ENCODE peak calls at places on chromosomes 1 and 21, in ten cellular contexts. One of them, this sample, is unnamed.

GRCh38 chr21:45560106-45561021 is 18.1 kb upstream of the SLC19A1 start:
- DNase-seq in NCI-H460: no peak
- DNase-seq in body of pancreas: no peak
- DNase-seq in astrocyte of the cerebellum: no peak
- DNase-seq in fibroblast of lung: no peak
- DNase-seq in epithelial cell of proximal tubule: no peak
- DNase-seq in iris pigment epithelial cell: no peak
- DNase-seq in A549: no peak
- DNase-seq in HCEC 1CT: no peak
- DNase-seq in stimulated activated CD4-positive, alpha-beta T cell treated with anti-CD3 and anti-CD28 coated beads, Interleukin-1b, Interleukin-23, amount 100 ng/mL, for 24 hours: no peak
- DNase-seq in this sample: no peak

GRCh38 chr1:53073899-53074311 is 11.9 kb downstream of the PODN start:
- DNase-seq in NCI-H460: no peak
- DNase-seq in body of pancreas: peak; percentile 16
- DNase-seq in astrocyte of the cerebellum: no peak
- DNase-seq in fibroblast of lung: peak; percentile 41
- DNase-seq in epithelial cell of proximal tubule: no peak
- DNase-seq in iris pigment epithelial cell: no peak
- DNase-seq in A549: no peak
- DNase-seq in HCEC 1CT: no peak
- DNase-seq in stimulated activated CD4-positive, alpha-beta T cell treated with anti-CD3 and anti-CD28 coated beads, Interleukin-1b, Interleukin-23, amount 100 ng/mL, for 24 hours: no peak
- DNase-seq in this sample: no peak

GRCh38 chr1:236021424-236022135 is 43.3 kb downstream of the NID1 start:
- DNase-seq in NCI-H460: no peak
- DNase-seq in body of pancreas: no peak
- DNase-seq in astrocyte of the cerebellum: peak; percentile 78
- DNase-seq in fibroblast of lung: peak; percentile 74
- DNase-seq in epithelial cell of proximal tubule: no peak
- DNase-seq in iris pigment epithelial cell: peak; percentile 43
- DNase-seq in A549: no peak
- DNase-seq in HCEC 1CT: no peak
- DNase-seq in stimulated activated CD4-positive, alpha-beta T cell treated with anti-CD3 and anti-CD28 coated beads, Interleukin-1b, Interleukin-23, amount 100 ng/mL, for 24 hours: no peak
- DNase-seq in this sample: no peak

GRCh38 chr1:45016767-45017166 is 4.7 kb downstream of the UROD start:
- DNase-seq in NCI-H460: no peak
- DNase-seq in body of pancreas: no peak
- DNase-seq in astrocyte of the cerebellum: no peak
- DNase-seq in fibroblast of lung: no peak
- DNase-seq in epithelial cell of proximal tubule: no peak
- DNase-seq in iris pigment epithelial cell: no peak
- DNase-seq in A549: no peak
- DNase-seq in HCEC 1CT: no peak
- DNase-seq in stimulated activated CD4-positive, alpha-beta T cell treated with anti-CD3 and anti-CD28 coated beads, Interleukin-1b, Interleukin-23, amount 100 ng/mL, for 24 hours: no peak
- DNase-seq in this sample: no peak

GRCh38 chr1:60916926-60917325 is 165.4 kb upstream of the NFIA start:
- DNase-seq in NCI-H460: no peak
- DNase-seq in body of pancreas: no peak
- DNase-seq in astrocyte of the cerebellum: no peak
- DNase-seq in fibroblast of lung: no peak
- DNase-seq in epithelial cell of proximal tubule: no peak
- DNase-seq in iris pigment epithelial cell: no peak
- DNase-seq in A549: no peak
- DNase-seq in HCEC 1CT: no peak
- DNase-seq in stimulated activated CD4-positive, alpha-beta T cell treated with anti-CD3 and anti-CD28 coated beads, Interleukin-1b, Interleukin-23, amount 100 ng/mL, for 24 hours: no peak
- DNase-seq in this sample: no peak

GRCh38 chr1:153390938-153391710 is at the start of gene S100A8:
- DNase-seq in NCI-H460: no peak
- DNase-seq in body of pancreas: peak; percentile 20
- DNase-seq in astrocyte of the cerebellum: no peak
- DNase-seq in fibroblast of lung: no peak
- DNase-seq in epithelial cell of proximal tubule: no peak
- DNase-seq in iris pigment epithelial cell: no peak
- DNase-seq in A549: no peak
- DNase-seq in HCEC 1CT: no peak
- DNase-seq in stimulated activated CD4-positive, alpha-beta T cell treated with anti-CD3 and anti-CD28 coated beads, Interleukin-1b, Interleukin-23, amount 100 ng/mL, for 24 hours: no peak
- DNase-seq in this sample: no peak

GRCh38 chr1:10107985-10108663 is 75.4 kb downstream of the UBE4B start:
- DNase-seq in NCI-H460: peak; percentile 32
- DNase-seq in body of pancreas: no peak
- DNase-seq in astrocyte of the cerebellum: peak; percentile 94
- DNase-seq in fibroblast of lung: peak; percentile 34
- DNase-seq in epithelial cell of proximal tubule: peak; percentile 27
- DNase-seq in iris pigment epithelial cell: peak; percentile 91
- DNase-seq in A549: no peak
- DNase-seq in HCEC 1CT: peak; percentile 73
- DNase-seq in stimulated activated CD4-positive, alpha-beta T cell treated with anti-CD3 and anti-CD28 coated beads, Interleukin-1b, Interleukin-23, amount 100 ng/mL, for 24 hours: no peak
- DNase-seq in this sample: no peak

GRCh38 chr1:175433586-175434267 is 241.2 kb upstream of the KIAA0040 start:
- DNase-seq in NCI-H460: no peak
- DNase-seq in body of pancreas: no peak
- DNase-seq in astrocyte of the cerebellum: no peak
- DNase-seq in fibroblast of lung: no peak
- DNase-seq in epithelial cell of proximal tubule: no peak
- DNase-seq in iris pigment epithelial cell: no peak
- DNase-seq in A549: no peak
- DNase-seq in HCEC 1CT: no peak
- DNase-seq in stimulated activated CD4-positive, alpha-beta T cell treated with anti-CD3 and anti-CD28 coated beads, Interleukin-1b, Interleukin-23, amount 100 ng/mL, for 24 hours: no peak
- DNase-seq in this sample: no peak

GRCh38 chr1:209741198-209741597 is 14.7 kb upstream of the TRAF3IP3 start:
- DNase-seq in NCI-H460: no peak
- DNase-seq in body of pancreas: no peak
- DNase-seq in astrocyte of the cerebellum: no peak
- DNase-seq in fibroblast of lung: no peak
- DNase-seq in epithelial cell of proximal tubule: no peak
- DNase-seq in iris pigment epithelial cell: no peak
- DNase-seq in A549: no peak
- DNase-seq in HCEC 1CT: no peak
- DNase-seq in stimulated activated CD4-positive, alpha-beta T cell treated with anti-CD3 and anti-CD28 coated beads, Interleukin-1b, Interleukin-23, amount 100 ng/mL, for 24 hours: no peak
- DNase-seq in this sample: no peak

GRCh38 chr1:99535470-99536164 is 110.3 kb upstream of the PALMD start:
- DNase-seq in NCI-H460: no peak
- DNase-seq in body of pancreas: peak; percentile 13
- DNase-seq in astrocyte of the cerebellum: no peak
- DNase-seq in fibroblast of lung: no peak
- DNase-seq in epithelial cell of proximal tubule: no peak
- DNase-seq in iris pigment epithelial cell: no peak
- DNase-seq in A549: no peak
- DNase-seq in HCEC 1CT: no peak
- DNase-seq in stimulated activated CD4-positive, alpha-beta T cell treated with anti-CD3 and anti-CD28 coated beads, Interleukin-1b, Interleukin-23, amount 100 ng/mL, for 24 hours: no peak
- DNase-seq in this sample: no peak

GRCh38 chr1:109652446-109652845 is 3.5 kb upstream of the GSTM4 start:
- DNase-seq in NCI-H460: no peak
- DNase-seq in body of pancreas: no peak
- DNase-seq in astrocyte of the cerebellum: no peak
- DNase-seq in fibroblast of lung: no peak
- DNase-seq in epithelial cell of proximal tubule: no peak
- DNase-seq in iris pigment epithelial cell: no peak
- DNase-seq in A549: no peak
- DNase-seq in HCEC 1CT: no peak
- DNase-seq in stimulated activated CD4-positive, alpha-beta T cell treated with anti-CD3 and anti-CD28 coated beads, Interleukin-1b, Interleukin-23, amount 100 ng/mL, for 24 hours: no peak
- DNase-seq in this sample: no peak

GRCh38 chr1:38062361-38063288 is 16.0 kb upstream of the POU3F1 start:
- DNase-seq in NCI-H460: no peak
- DNase-seq in body of pancreas: no peak
- DNase-seq in astrocyte of the cerebellum: no peak
- DNase-seq in fibroblast of lung: no peak
- DNase-seq in epithelial cell of proximal tubule: no peak
- DNase-seq in iris pigment epithelial cell: no peak
- DNase-seq in A549: no peak
- DNase-seq in HCEC 1CT: no peak
- DNase-seq in stimulated activated CD4-positive, alpha-beta T cell treated with anti-CD3 and anti-CD28 coated beads, Interleukin-1b, Interleukin-23, amount 100 ng/mL, for 24 hours: no peak
- DNase-seq in this sample: no peak

This sample was measured in progenitor cell of endocrine pancreas.